ENCODE peak calls at places on chromosomes 6 and 20, in four cellular contexts. W is H9, F is neuronal stem cell, V is mesenchymal stem cell. M is an unnamed sample.

GRCh38 chr6:25137497-25137896 is 141.7 kb upstream of the CARMIL1 start:
- DNase-seq in V (no peak), F (no peak), W (no peak), M (no peak)

GRCh38 chr6:30709101-30709868 is 7.8 kb downstream of the MDC1 start:
- DNase-seq in V (no peak), W (no peak), F (no peak), M (no peak)

GRCh38 chr6:143601501-143601900 is 76.3 kb upstream of the PHACTR2 start:
- DNase-seq in F (no peak), V (no peak), W (no peak), M (no peak)

GRCh38 chr20:18166241-18166881 is 28.7 kb downstream of the KAT14 start:
- DNase-seq in F (no peak), W (no peak), V (no peak), M (no peak)

GRCh38 chr20:37990571-37991151 is 42.6 kb downstream of the TTI1 start:
- DNase-seq in W (no peak), V (peak), F (no peak), M (peak)

GRCh38 chr6:24394777-24395437 is 7.8 kb upstream of the MRS2 start:
- DNase-seq in F (no peak), V (peak), W (no peak), M (peak)

GRCh38 chr6:47264775-47265184 is 44.9 kb downstream of the TNFRSF21 start:
- DNase-seq in F (no peak), V (peak), W (no peak), M (no peak)

GRCh38 chr6:154410619-154411044 is 54.0 kb upstream of the IPCEF1 start:
- DNase-seq in F (no peak), W (no peak), V (peak), M (peak)

GRCh38 chr20:4329232-4329631 is 313.9 kb upstream of the RNF24 start:
- DNase-seq in W (no peak), F (no peak), V (no peak), M (no peak)

GRCh38 chr6:157964139-157964538 is 17.5 kb upstream of the SYNJ2 start:
- DNase-seq in V (no peak), W (no peak), F (no peak), M (no peak)

GRCh38 chr20:57456116-57456515 is 64.9 kb downstream of the RBM38 start:
- DNase-seq in F (no peak), W (no peak), V (no peak), M (peak)

GRCh38 chr6:12403201-12403826 is 113.2 kb downstream of the EDN1 start:
- DNase-seq in W (no peak), F (no peak), V (peak), M (no peak)

GRCh38 chr6:72950114-72950860 is 275.0 kb downstream of the KHDC1L start:
- DNase-seq in F (no peak), V (peak), W (no peak), M (peak)

GRCh38 chr6:32832535-32832934 is 6.0 kb downstream of the TAP2 start:
- DNase-seq in V (no peak), W (no peak), F (no peak), M (no peak)

GRCh38 chr20:50691585-50692552 is 527 bp upstream of the RIPOR3 start:
- DNase-seq in W (peak), F (peak), V (peak), M (no peak)

GRCh38 chr20:3687655-3688054 is 5.8 kb upstream of the ADAM33 start:
- DNase-seq in W (no peak), F (no peak), V (peak), M (no peak)

GRCh38 chr6:84103029-84103428 is 69.5 kb downstream of the MRAP2 start:
- DNase-seq in W (no peak), V (no peak), F (no peak), M (no peak)

GRCh38 chr6:149127212-149127611 is 190.3 kb upstream of the TAB2 start:
- DNase-seq in F (no peak), W (no peak), V (no peak), M (no peak)

GRCh38 chr20:51584737-51585136 is 42.2 kb upstream of the NFATC2 start:
- DNase-seq in V (peak), W (no peak), F (no peak), M (no peak)

GRCh38 chr20:31861346-31862156 is 8.8 kb downstream of the DUSP15 start:
- DNase-seq in W (peak), V (peak), F (peak), M (peak)

GRCh38 chr6:56949925-56950495 is 4.9 kb upstream of the BEND6 start:
- DNase-seq in W (no peak), F (no peak), V (no peak), M (no peak)

GRCh38 chr20:17281478-17281877 is 54.6 kb downstream of the PCSK2 start:
- DNase-seq in F (no peak), V (no peak), W (peak), M (peak)

GRCh38 chr6:139871165-139871710 is 496.8 kb upstream of the CITED2 start:
- DNase-seq in V (no peak), F (no peak), W (no peak), M (no peak)

GRCh38 chr20:44702776-44703175 is 12.4 kb upstream of the CCN5 start:
- DNase-seq in V (peak), F (no peak), W (no peak), M (no peak)

GRCh38 chr6:44034931-44035345 is 92.3 kb downstream of the MRPL14 start:
- DNase-seq in W (no peak), V (no peak), F (no peak), M (peak)

GRCh38 chr6:125821825-125822281 is 31.1 kb downstream of the NCOA7 start:
- DNase-seq in F (no peak), V (no peak), W (no peak), M (no peak)

GRCh38 chr20:60838297-60838696 is 413.8 kb upstream of the CDH4 start:
- DNase-seq in V (no peak), F (no peak), W (no peak), M (no peak)

GRCh38 chr20:62357681-62358080 is 9.4 kb downstream of the LAMA5 start:
- DNase-seq in V (no peak), W (no peak), F (no peak), M (no peak)

GRCh38 chr20:17442588-17442987 is 88.6 kb downstream of the BFSP1 start:
- DNase-seq in V (no peak), W (peak), F (peak), M (no peak)

GRCh38 chr6:85650606-85651005 is 7.9 kb upstream of the SYNCRIP start:
- DNase-seq in W (no peak), V (no peak), F (no peak), M (no peak)

GRCh38 chr6:42532038-42532669 is 31.7 kb upstream of the UBR2 start:
- DNase-seq in V (peak), W (no peak), F (peak), M (peak)

GRCh38 chr6:54285595-54285994 is 22.6 kb upstream of the TINAG start:
- DNase-seq in V (no peak), W (no peak), F (no peak), M (no peak)

GRCh38 chr6:36032245-36032644 is 4.6 kb downstream of the MAPK14 start:
- DNase-seq in F (no peak), V (no peak), W (no peak), M (no peak)

GRCh38 chr20:62496525-62497218 is 20.9 kb upstream of the GATA5 start:
- DNase-seq in W (peak), V (no peak), F (no peak), M (no peak)

GRCh38 chr6:54267798-54268197 is 40.4 kb upstream of the TINAG start:
- DNase-seq in W (no peak), F (no peak), V (peak), M (peak)

DNA sequence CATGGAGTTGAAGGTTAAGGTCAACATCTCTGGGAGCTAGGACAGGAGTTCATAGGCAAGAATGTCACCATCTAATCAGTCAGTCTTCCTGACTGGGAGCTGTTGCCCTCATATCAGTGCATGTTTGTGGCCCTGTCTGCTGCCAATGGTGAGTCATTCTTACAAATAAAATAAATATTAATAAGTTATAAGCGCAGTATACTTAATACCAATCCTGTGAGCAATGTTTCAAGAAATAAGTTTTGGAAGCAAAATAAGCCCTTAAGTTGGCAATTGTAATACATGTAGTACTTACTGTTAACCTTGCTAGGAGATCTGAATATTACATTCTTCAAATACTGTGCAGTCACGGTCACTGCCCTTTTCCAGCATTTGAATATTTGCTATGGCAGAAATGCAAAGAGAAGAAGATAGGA is 20.2 kb upstream of the MDGA1 start:
- DNase-seq in W (no peak), F (no peak), V (no peak), M (no peak)
- H3K18ac ChIP-seq in W (no peak), F (no peak), V (no peak), M (no peak)

DNA sequence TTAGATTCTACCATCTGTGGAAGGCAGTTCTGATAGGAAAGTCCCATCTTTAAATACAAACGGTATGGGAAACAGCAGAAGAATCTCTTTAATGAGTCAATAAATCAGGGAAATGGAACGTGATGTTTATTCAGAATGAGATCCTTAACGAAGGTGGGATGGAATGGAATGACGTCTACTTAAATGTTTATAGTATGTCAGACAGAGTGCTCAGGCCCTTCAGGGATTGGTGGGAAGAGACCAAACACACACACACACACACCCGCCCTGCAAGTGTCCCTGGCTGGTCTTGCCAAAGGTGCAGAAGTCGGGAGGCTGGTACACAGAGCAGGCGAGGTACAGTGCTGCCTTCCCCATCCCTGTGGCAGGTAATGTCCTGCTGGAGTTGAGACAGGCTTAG is 164.0 kb downstream of the FARS2 start:
- DNase-seq in F (no peak), V (peak), W (no peak), M (no peak)
- H2AK5ac ChIP-seq in F (no peak), V (no peak), W (no peak), M (no peak)

GRCh38 chr20:19423892-19424620 is 211.6 kb downstream of the SLC24A3 start:
- DNase-seq in F (no peak), W (no peak), V (no peak), M (no peak)
- H3K18ac ChIP-seq in F (no peak), W (no peak), V (no peak), M (no peak)

GRCh38 chr6:163386329-163386910 is 28.1 kb upstream of the QKI start:
- DNase-seq in W (no peak), V (no peak), F (no peak), M (no peak)

GRCh38 chr6:163387317-163387716 is 27.2 kb upstream of the QKI start:
- DNase-seq in W (no peak), V (no peak), F (no peak), M (no peak)

GRCh38 chr6:163390770-163391169 is 23.7 kb upstream of the QKI start:
- DNase-seq in F (no peak), V (no peak), W (no peak), M (no peak)

GRCh38 chr6:163391983-163392382 is 22.5 kb upstream of the QKI start:
- DNase-seq in F (no peak), W (no peak), V (no peak), M (peak)

DNA sequence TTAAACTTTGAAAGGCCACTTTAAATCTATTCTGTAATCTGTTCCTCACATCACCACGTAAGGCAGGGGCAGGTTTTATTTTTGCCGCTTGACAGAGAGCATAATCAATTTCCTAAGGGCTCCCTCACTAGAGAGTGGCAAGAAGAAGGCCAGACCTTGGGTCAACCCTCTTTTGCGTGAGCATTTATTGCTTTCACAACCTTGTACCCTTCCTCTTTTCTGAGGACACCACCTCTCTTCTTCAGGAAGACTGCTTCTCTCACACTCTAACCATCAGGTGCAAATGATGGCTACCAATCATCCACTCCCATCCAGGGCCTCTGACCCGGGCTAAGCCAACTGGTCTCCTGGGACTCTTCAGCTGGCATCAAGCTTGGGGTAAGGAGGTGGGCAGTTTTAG is 25.2 kb upstream of the QKI start:
- DNase-seq in V (no peak), W (no peak), F (no peak), M (no peak)
- H2AK5ac ChIP-seq in V (no peak), W (no peak), F (no peak), M (peak)

DNA sequence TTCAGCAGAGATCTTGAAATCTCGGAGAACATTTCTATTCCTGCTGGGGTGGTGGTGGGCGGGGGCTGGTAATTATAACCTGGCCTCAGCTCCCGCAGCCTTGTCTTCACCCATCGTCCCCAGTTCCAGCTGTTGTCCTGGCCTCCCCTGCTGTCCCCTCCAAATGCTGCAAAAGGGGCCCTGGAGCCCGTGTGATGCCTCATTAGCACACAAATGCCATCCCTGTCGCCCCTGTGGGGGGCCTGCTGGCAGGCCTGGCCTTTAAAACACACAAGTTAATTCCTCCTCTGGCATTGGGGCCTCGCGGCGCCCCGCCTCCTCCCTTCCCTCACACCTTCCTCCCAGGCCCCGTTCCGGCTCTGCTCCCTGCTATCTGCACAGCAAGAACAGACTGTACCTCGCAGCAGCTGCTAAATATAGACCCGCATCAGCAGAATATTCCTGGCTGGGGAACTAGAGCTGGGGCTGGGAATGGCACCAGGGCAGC is 85.7 kb downstream of the CDH22 start:
- DNase-seq in V (no peak), W (peak), F (no peak), M (no peak)
- H3K18ac ChIP-seq in V (no peak), W (no peak), F (peak), M (no peak)

DNA sequence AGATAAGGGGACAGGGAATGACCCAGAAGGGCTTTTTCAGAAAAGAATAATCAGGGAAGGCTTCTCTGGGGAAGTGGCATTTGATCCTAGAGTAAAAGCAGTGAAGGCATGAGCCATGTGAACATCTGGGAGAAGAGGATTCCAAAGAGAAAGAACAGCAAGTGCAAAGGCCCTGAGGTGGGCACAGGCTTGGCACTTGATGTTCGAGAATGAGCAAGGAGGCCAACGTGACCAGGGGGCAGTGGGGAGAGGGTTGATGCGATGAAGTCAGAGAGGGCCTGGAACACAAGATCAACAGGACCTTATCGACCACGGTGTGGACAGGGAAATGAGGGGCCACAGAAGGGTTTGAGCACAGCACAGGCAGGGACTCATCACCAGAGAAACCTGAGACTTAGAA is 5.8 kb downstream of the GRM4 start:
- DNase-seq in F (no peak), W (no peak), V (no peak), M (no peak)
- H2AK5ac ChIP-seq in F (peak), W (no peak), V (no peak), M (no peak)

DNA sequence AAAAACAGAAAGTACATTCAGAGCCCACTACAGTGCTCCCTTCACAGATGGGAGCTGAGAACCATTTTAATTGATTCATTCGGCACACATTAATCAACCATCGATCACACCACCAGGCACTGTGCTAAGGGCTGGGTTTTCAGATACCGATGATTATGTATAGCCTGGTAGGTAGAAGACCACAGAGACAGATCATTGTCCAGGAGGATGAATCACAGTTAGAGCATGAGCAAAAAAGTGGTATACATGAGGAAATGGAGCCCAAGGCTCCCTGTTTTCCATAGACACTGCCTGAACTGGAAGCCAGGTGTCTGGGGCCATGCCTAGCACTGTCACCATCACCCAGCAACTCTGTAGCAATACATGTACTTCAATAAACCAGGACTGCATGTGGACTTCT is 9.0 kb upstream of the PRDM1 start:
- DNase-seq in W (no peak), V (peak), F (no peak), M (no peak)
- H3K18ac ChIP-seq in W (no peak), V (peak), F (no peak), M (no peak)